ENCODE peak calls at places on chromosomes 16 and 17, in four cellular contexts. M is HepG2, S is K562, K is H1. P is an unnamed sample.

GRCh38 chr16:84115919-84116719 is 623 bp downstream of the MBTPS1 start:
- DNase-seq in S (no peak), K (no peak), M (peak; percentile 54), P (no peak)

GRCh38 chr16:86891121-86891520 is 312.8 kb downstream of the FOXL1 start:
- DNase-seq in S (no peak), M (no peak), K (no peak), P (no peak)

GRCh38 chr17:67260051-67260987 is 15.3 kb upstream of the HELZ start:
- DNase-seq in M (peak; percentile 77), S (no peak), K (no peak), P (no peak)

GRCh38 chr16:81401035-81401950 is 43.3 kb upstream of the CMIP start:
- DNase-seq in M (peak; percentile 12), S (peak; percentile 64), K (no peak), P (peak; percentile 66)

GRCh38 chr16:89921699-89922476 is 1.3 kb upstream of the TUBB3 start:
- DNase-seq in M (peak; percentile 85), S (peak; percentile 76), K (peak; percentile 69), P (peak; percentile 78)

GRCh38 chr17:40362696-40363479 is 1.6 kb downstream of the GJD3 start:
- DNase-seq in K (peak; percentile 94), S (peak; percentile 91), M (peak; percentile 85), P (peak; percentile 54)

GRCh38 chr17:39666601-39667261 is 1.5 kb upstream of the PNMT start:
- DNase-seq in S (peak; percentile 69), M (no peak), K (no peak), P (no peak)

GRCh38 chr17:77356109-77356689 is 215.4 kb downstream of the SEC14L1 start:
- DNase-seq in K (no peak), S (peak; percentile 28), M (no peak), P (peak; percentile 35)

GRCh38 chr17:32806646-32807045 is 70.3 kb downstream of the MYO1D start:
- DNase-seq in S (no peak), K (no peak), M (no peak), P (no peak)

GRCh38 chr16:17416461-17417221 is 54.1 kb downstream of the XYLT1 start:
- DNase-seq in M (no peak), S (no peak), K (no peak), P (no peak)

GRCh38 chr16:24520983-24521382 is 18.4 kb upstream of the RBBP6 start:
- DNase-seq in M (no peak), K (no peak), S (no peak), P (no peak)

GRCh38 chr17:74698069-74698468 is 14.7 kb downstream of the CD300LF start:
- DNase-seq in S (no peak), K (no peak), M (no peak), P (no peak)

GRCh38 chr16:61432421-61432820 is 603.8 kb downstream of the CDH8 start:
- DNase-seq in M (no peak), K (no peak), S (no peak), P (no peak)

GRCh38 chr16:80233097-80233835 is 307.5 kb upstream of the DYNLRB2 start:
- DNase-seq in K (no peak), S (no peak), M (peak; percentile 20), P (no peak)

GRCh38 chr17:63999680-64000531 is 1.8 kb downstream of the PRR29 start:
- DNase-seq in S (no peak), M (no peak), K (no peak), P (no peak)

GRCh38 chr16:85865-86264 is 7.8 kb downstream of the MPG start:
- DNase-seq in S (no peak), M (no peak), K (no peak), P (no peak)

GRCh38 chr16:88613-89012 is 10.6 kb downstream of the MPG start:
- DNase-seq in S (no peak), M (no peak), K (no peak), P (no peak)

GRCh38 chr16:84718-85452 is 6.9 kb downstream of the MPG start:
- DNase-seq in M (no peak), S (no peak), K (no peak), P (no peak)

GRCh38 chr16:85453-85782 is 7.4 kb downstream of the MPG start:
- DNase-seq in S (no peak), M (no peak), K (no peak), P (no peak)

GRCh38 chr16:86483-86952 is 8.5 kb downstream of the MPG start:
- DNase-seq in S (no peak), K (no peak), M (no peak), P (no peak)
- H3K4me1 ChIP-seq in S (peaks cover 5% of the 10 kb centered on the region), K (peaks cover 8% of the 10 kb centered on the region), M (no peaks in the 10 kb centered on the region), P (no peaks in the 10 kb centered on the region)

GRCh38 chr16:57091990-57092785 is at the start of gene CPNE2:
- DNase-seq in K (peak; percentile 72), S (peak; percentile 92), M (no peak), P (no peak)

GRCh38 chr16:57094911-57095310 is 2.5 kb downstream of the CPNE2 start:
- DNase-seq in M (no peak), K (no peak), S (no peak), P (no peak)

GRCh38 chr16:57096192-57096591 is 3.8 kb downstream of the CPNE2 start:
- DNase-seq in S (no peak), M (no peak), K (no peak), P (no peak)

GRCh38 chr16:57092786-57093301 is 461 bp downstream of the CPNE2 start:
- DNase-seq in K (peak; percentile 81), S (peak; percentile 83), M (no peak), P (no peak)

GRCh38 chr16:57093845-57094564 is 1.6 kb downstream of the CPNE2 start:
- DNase-seq in S (no peak), M (no peak), K (no peak), P (no peak)
- TF ChIP-seq JUND in S (no peak), M (no peak), K (no peak), P (no peak)

GRCh38 chr16:23303685-23304084 is 1.6 kb downstream of the SCNN1B start:
- DNase-seq in S (no peak), M (no peak), K (no peak), P (no peak)

GRCh38 chr16:23298290-23298689 is 3.8 kb upstream of the SCNN1B start:
- DNase-seq in M (no peak), K (no peak), S (no peak), P (no peak)

GRCh38 chr16:23302045-23302956 is at the start of gene SCNN1B:
- DNase-seq in M (no peak), S (no peak), K (peak; percentile 67), P (no peak)

GRCh38 chr16:23304620-23305019 is 2.5 kb downstream of the SCNN1B start:
- DNase-seq in S (no peak), M (no peak), K (no peak), P (no peak)

DNA sequence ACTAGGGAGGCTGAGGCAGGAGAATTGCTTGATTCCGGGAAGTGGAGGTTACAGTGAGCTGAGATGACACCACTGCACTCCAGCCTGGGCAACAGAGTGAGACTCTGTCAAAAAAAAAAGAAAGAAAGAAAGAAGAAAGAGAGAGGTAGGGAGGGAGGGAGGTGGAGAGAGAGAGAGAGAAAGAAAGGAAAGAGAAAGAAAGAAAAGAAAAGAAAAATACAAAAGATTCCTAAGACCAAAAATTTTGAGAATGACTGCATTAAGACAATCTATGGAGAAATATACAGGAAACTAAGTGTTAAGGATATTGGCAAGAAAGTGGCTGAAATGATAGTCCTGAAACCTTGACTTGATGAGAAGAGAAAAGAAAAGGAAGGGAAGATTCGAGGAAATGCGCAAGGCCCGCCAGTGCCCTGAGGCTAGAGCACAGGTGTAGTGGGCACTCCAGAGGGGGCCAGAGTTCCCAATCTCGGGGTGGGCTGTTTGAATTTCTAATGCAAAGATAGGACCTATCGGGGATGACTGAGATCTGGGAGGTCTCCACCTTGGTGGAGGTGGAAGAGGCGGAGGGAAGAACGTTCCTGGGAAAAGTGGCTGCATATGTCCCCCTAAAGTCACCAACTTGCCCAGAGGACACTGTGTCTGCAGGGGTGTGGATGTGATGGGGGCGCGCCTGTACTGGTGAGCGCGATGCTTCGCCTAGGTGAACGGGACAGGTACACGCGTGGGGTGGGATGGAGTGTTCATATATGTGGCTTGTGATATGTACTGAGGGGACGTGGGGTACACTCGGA is 654 bp upstream of the SCNN1B start:
- DNase-seq in S (no peak), K (peak; percentile 51), M (no peak), P (no peak)
- H3K4me1 ChIP-seq in S (no peaks in the 10 kb centered on the region), K (peaks cover 11% of the 10 kb centered on the region), M (peaks cover 8% of the 10 kb centered on the region), P (no peaks in the 10 kb centered on the region)

GRCh38 chr17:15413101-15413750 is 54.2 kb downstream of the CDRT4 start:
- DNase-seq in K (no peak), M (no peak), S (no peak), P (no peak)

GRCh38 chr17:15418781-15419180 is 48.6 kb downstream of the CDRT4 start:
- DNase-seq in K (no peak), M (no peak), S (no peak), P (no peak)

GRCh38 chr17:15412606-15413005 is 54.8 kb downstream of the CDRT4 start:
- DNase-seq in M (no peak), K (no peak), S (no peak), P (no peak)

GRCh38 chr17:15411556-15412198 is 55.7 kb downstream of the CDRT4 start:
- DNase-seq in K (no peak), S (no peak), M (no peak), P (no peak)

GRCh38 chr17:15414502-15415348 is 52.7 kb downstream of the CDRT4 start:
- DNase-seq in S (no peak), M (no peak), K (no peak), P (no peak)
- TF ChIP-seq JUND in S (no peak), M (no peak), K (no peak), P (no peak)

GRCh38 chr16:66190411-66190810 is 176.1 kb upstream of the CDH5 start:
- DNase-seq in K (no peak), S (no peak), M (no peak), P (no peak)

GRCh38 chr16:66194866-66195265 is 171.6 kb upstream of the CDH5 start:
- DNase-seq in M (no peak), S (no peak), K (no peak), P (no peak)

GRCh38 chr16:66196770-66197169 is 169.7 kb upstream of the CDH5 start:
- DNase-seq in M (no peak), S (no peak), K (peak; percentile 3), P (no peak)

GRCh38 chr16:66189951-66190350 is 176.5 kb upstream of the CDH5 start:
- DNase-seq in S (no peak), K (no peak), M (no peak), P (no peak)

GRCh38 chr16:66193543-66194229 is 172.8 kb upstream of the CDH5 start:
- DNase-seq in K (peak; percentile 0), S (no peak), M (no peak), P (no peak)
- H3K4me1 ChIP-seq in K (no peaks in the 10 kb centered on the region), S (no peaks in the 10 kb centered on the region), M (no peaks in the 10 kb centered on the region), P (no peaks in the 10 kb centered on the region)

DNA sequence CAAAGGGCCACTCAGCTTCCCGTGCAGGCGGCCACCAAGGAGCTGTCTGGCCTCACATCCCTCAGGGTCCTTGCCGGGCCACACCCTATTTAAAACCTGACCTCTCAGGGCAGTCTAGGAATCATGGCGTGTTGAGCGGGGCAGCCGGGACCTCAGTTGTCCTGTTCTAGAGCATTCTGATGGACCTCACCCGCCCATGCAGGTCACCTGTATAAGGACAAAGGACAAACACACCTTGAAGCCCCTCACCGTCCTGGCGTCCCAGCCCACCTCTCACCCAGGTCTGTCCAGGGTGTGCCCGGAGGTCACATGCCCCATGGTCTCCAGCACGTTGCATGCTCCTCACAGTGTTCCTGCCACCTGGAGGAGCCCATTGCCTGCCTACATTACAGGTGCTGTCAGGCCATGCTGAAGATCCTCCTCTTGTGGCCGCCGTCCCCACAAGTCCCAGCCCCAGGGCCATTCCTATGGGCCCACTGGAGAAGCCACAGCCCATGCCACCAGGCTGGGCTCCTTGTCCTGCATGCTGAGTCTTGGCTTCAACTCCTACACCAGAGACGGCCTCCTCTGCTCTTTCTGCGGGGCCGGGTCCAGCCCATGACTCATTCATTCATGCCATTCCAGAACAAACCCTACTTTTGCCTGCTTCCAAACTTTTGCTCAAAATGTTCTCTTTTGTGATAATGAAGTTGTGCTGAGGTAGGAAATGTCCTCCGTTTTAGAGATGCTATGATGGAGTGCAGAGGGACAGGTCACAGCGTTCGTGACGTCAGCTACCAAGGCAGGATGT is 46.3 kb downstream of the PEMT start:
- DNase-seq in K (no peak), M (no peak), S (no peak), P (no peak)
- TF ChIP-seq JUND in K (no peak), M (no peak), S (no peak), P (no peak)